ENCODE peak calls at places on chromosome 19, in five cellular contexts. U is neural crest cell, G is RWPE1, W is cardiac fibroblast, P is ecto neural progenitor cell. X is an unnamed sample.

GRCh38 chr19:34351382-34351802 is 13.6 kb upstream of the GPI start:
- DNase-seq in G (no peak), W (no peak), U (no peak), P (no peak), X (no peak)

GRCh38 chr19:50311723-50312635 is 17.2 kb downstream of the KCNC3 start:
- DNase-seq in U (peak; percentile 52), W (no peak), G (no peak), P (peak; percentile 82), X (peak; percentile 85)

GRCh38 chr19:40960780-40961179 is 30.3 kb upstream of the CYP2B6 start:
- DNase-seq in G (no peak), W (no peak), P (no peak), U (no peak), X (no peak)

GRCh38 chr19:39325778-39326680 is 5.4 kb upstream of the LRFN1 start:
- DNase-seq in G (no peak), W (no peak), P (peak; percentile 51), U (no peak), X (peak; percentile 60)

GRCh38 chr19:38228491-38229439 is 4.7 kb upstream of the DPF1 start:
- DNase-seq in P (peak; percentile 80), G (no peak), U (peak; percentile 64), W (no peak), X (peak; percentile 64)

GRCh38 chr19:10195199-10195519 is 406 bp upstream of the DNMT1 start:
- DNase-seq in G (no peak), U (no peak), P (no peak), W (no peak), X (no peak)

GRCh38 chr19:34976611-34977010 is 12.6 kb upstream of the ZNF792 start:
- DNase-seq in G (no peak), U (no peak), W (no peak), P (no peak), X (no peak)

GRCh38 chr19:20165971-20166592 is 932 bp upstream of the ZNF486 start:
- DNase-seq in W (no peak), G (no peak), P (no peak), U (no peak), X (no peak)

GRCh38 chr19:29526730-29527499 is 1.1 kb downstream of the VSTM2B start:
- DNase-seq in W (no peak), U (no peak), G (no peak), P (peak; percentile 66), X (peak; percentile 44)

GRCh38 chr19:17246681-17247425 is 1.1 kb upstream of the NR2F6 start:
- DNase-seq in U (no peak), W (no peak), P (no peak), G (no peak), X (no peak)

GRCh38 chr19:29554149-29554548 is 28.4 kb downstream of the VSTM2B start:
- DNase-seq in U (no peak), W (no peak), G (no peak), P (no peak), X (no peak)

GRCh38 chr19:40803857-40804782 is 5.1 kb downstream of the EGLN2 start:
- DNase-seq in G (no peak), U (no peak), P (no peak), W (no peak), X (peak; percentile 71)

GRCh38 chr19:35936738-35937268 is 629 bp downstream of the LRFN3 start:
- DNase-seq in G (no peak), W (no peak), U (no peak), P (no peak), X (no peak)

GRCh38 chr19:18313398-18313797 is 9.5 kb downstream of the LSM4 start:
- DNase-seq in G (no peak), W (no peak), P (no peak), U (no peak), X (no peak)

GRCh38 chr19:13758795-13759194 is 5.5 kb upstream of the MRI1 start:
- DNase-seq in P (no peak), G (no peak), U (no peak), W (no peak), X (no peak)

GRCh38 chr19:9427941-9428340 is 7.4 kb downstream of the ZNF266 start:
- DNase-seq in P (no peak), G (no peak), W (no peak), U (no peak), X (no peak)

GRCh38 chr19:2058570-2059421 is 7.8 kb upstream of the MKNK2 start:
- DNase-seq in P (no peak), U (no peak), W (no peak), G (no peak), X (no peak)

GRCh38 chr19:19591133-19591825 is 27.2 kb downstream of the PBX4 start:
- DNase-seq in W (peak; percentile 89), G (peak; percentile 98), U (no peak), P (no peak), X (peak; percentile 50)

GRCh38 chr19:16062789-16063188 is 13.5 kb upstream of the TPM4 start:
- DNase-seq in U (peak; percentile 66), W (no peak), P (no peak), G (peak; percentile 57), X (peak; percentile 75)

GRCh38 chr19:4524808-4525562 is 6.7 kb upstream of the PLIN4 start:
- DNase-seq in U (peak; percentile 83), W (peak; percentile 54), G (peak; percentile 49), P (peak; percentile 68), X (peak; percentile 77)

GRCh38 chr19:3133793-3134116 is 2.1 kb upstream of the GNA15 start:
- DNase-seq in U (no peak), G (no peak), P (no peak), W (no peak), X (no peak)

GRCh38 chr19:14317157-14317556 is 64.1 kb upstream of the ADGRE5 start:
- DNase-seq in W (no peak), P (no peak), G (no peak), U (no peak), X (no peak)

GRCh38 chr19:54152878-54153524 is 6.5 kb downstream of the LENG1 start:
- DNase-seq in P (no peak), U (no peak), W (no peak), G (no peak), X (no peak)

GRCh38 chr19:39126593-39127187 is 1.1 kb downstream of the PAK4 start:
- DNase-seq in P (no peak), G (peak; percentile 47), U (no peak), W (peak; percentile 36), X (no peak)

GRCh38 chr19:46904114-46905060 is 43.6 kb downstream of the ARHGAP35 start:
- DNase-seq in P (no peak), U (no peak), W (peak; percentile 87), G (no peak), X (no peak)

GRCh38 chr19:12698138-12698537 is 1.7 kb upstream of the FBXW9 start:
- DNase-seq in G (no peak), P (no peak), U (no peak), W (no peak), X (no peak)

GRCh38 chr19:40608957-40609356 is 7.8 kb downstream of the LTBP4 start:
- DNase-seq in U (no peak), G (no peak), P (no peak), W (no peak), X (no peak)

GRCh38 chr19:3606174-3606689 is 443 bp downstream of the TBXA2R start:
- DNase-seq in U (no peak), P (no peak), G (no peak), W (no peak), X (peak; percentile 64)

GRCh38 chr19:39200066-39200817 is 3.5 kb downstream of the NCCRP1 start:
- DNase-seq in W (no peak), U (no peak), G (no peak), P (no peak), X (no peak)